ENCODE peak calls at places on chromosomes 13 and 19, in six cellular contexts. One of them, this sample, is unnamed.

GRCh38 chr13:30713133-30713532 is 22.2 kb upstream of the ALOX5AP start:
- DNase-seq in trophoblast cell: peak
- DNase-seq in neuronal stem cell: no peak
- DNase-seq in H9: no peak
- DNase-seq in H1: no peak
- DNase-seq in IMR-90: no peak
- DNase-seq in this sample: no peak

GRCh38 chr13:26985285-26985878 is 186.2 kb downstream of the USP12 start:
- DNase-seq in trophoblast cell: peak
- DNase-seq in H9: peak
- DNase-seq in IMR-90: peak
- DNase-seq in H1: peak
- DNase-seq in neuronal stem cell: peak
- DNase-seq in this sample: peak

GRCh38 chr13:111031531-111031961 is 83.6 kb upstream of the ARHGEF7 start:
- DNase-seq in H9: no peak
- DNase-seq in trophoblast cell: peak
- DNase-seq in IMR-90: peak
- DNase-seq in H1: peak
- DNase-seq in neuronal stem cell: no peak
- DNase-seq in this sample: no peak

GRCh38 chr19:2743099-2743498 is 3.3 kb upstream of the SLC39A3 start:
- DNase-seq in trophoblast cell: no peak
- DNase-seq in H9: no peak
- DNase-seq in neuronal stem cell: no peak
- DNase-seq in H1: no peak
- DNase-seq in IMR-90: no peak
- DNase-seq in this sample: no peak

GRCh38 chr19:5024282-5024681 is 55.4 kb downstream of the KDM4B start:
- DNase-seq in H1: no peak
- DNase-seq in trophoblast cell: peak
- DNase-seq in H9: no peak
- DNase-seq in neuronal stem cell: no peak
- DNase-seq in IMR-90: no peak
- DNase-seq in this sample: no peak

GRCh38 chr19:5131031-5131865 is 162.3 kb downstream of the KDM4B start:
- DNase-seq in H1: no peak
- DNase-seq in trophoblast cell: no peak
- DNase-seq in H9: no peak
- DNase-seq in IMR-90: no peak
- DNase-seq in neuronal stem cell: no peak
- DNase-seq in this sample: no peak

GRCh38 chr13:113110048-113110851 is 4.7 kb downstream of the F7 start:
- DNase-seq in H9: no peak
- DNase-seq in neuronal stem cell: no peak
- DNase-seq in IMR-90: no peak
- DNase-seq in trophoblast cell: no peak
- DNase-seq in H1: no peak
- DNase-seq in this sample: no peak

GRCh38 chr13:72293206-72293605 is 426.2 kb upstream of the DACH1 start:
- DNase-seq in H1: no peak
- DNase-seq in neuronal stem cell: no peak
- DNase-seq in IMR-90: no peak
- DNase-seq in H9: no peak
- DNase-seq in trophoblast cell: no peak
- DNase-seq in this sample: no peak

DNA sequence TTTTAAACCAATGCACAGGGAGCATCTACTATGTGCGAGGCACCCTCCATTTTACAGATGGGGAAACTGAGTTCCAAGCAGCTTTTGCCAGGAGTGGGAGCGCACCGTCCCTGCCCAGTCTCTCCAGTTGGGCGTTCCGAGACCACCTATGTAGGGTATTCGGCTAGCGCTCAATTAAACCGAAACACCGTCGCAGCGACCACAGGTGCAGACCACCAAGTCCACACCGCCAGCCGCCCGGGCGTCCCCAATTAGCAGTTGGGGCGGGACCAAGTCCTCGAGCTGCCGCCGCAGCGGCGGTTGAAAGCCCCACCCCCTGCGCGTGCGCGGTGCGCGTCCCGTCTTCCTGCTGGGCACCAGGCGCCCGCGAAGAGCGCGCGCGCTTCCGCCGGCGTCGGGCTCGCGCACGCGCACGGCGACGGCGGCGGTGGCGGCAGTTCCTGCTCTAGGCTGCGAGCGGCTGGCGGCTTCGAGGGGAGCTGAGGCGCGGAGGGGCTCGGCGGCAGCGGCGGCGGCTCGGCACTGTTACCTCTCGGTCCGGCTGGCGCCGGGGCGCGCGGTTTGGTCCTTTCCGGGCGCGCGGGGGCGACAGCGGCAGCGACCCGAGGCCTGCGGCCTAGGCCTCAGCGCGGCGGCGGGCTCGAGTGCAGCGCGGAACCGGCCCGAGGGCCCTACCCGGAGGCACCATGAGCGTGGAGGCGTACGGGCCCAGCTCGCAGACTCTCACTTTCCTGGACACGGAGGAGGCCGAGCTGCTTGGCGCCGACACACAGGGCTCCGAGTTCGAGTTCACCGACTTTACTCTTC is at the start of gene UPF1:
- DNase-seq in trophoblast cell: peak
- DNase-seq in H9: peak
- DNase-seq in neuronal stem cell: peak
- DNase-seq in IMR-90: peak
- DNase-seq in H1: peak
- DNase-seq in this sample: peak
- H3K23ac ChIP-seq in trophoblast cell: no peak
- H3K23ac ChIP-seq in H9: no peak
- H3K23ac ChIP-seq in neuronal stem cell: peak
- H3K23ac ChIP-seq in IMR-90: peak
- H3K23ac ChIP-seq in H1: no peak
- H3K23ac ChIP-seq in this sample: peak

DNA sequence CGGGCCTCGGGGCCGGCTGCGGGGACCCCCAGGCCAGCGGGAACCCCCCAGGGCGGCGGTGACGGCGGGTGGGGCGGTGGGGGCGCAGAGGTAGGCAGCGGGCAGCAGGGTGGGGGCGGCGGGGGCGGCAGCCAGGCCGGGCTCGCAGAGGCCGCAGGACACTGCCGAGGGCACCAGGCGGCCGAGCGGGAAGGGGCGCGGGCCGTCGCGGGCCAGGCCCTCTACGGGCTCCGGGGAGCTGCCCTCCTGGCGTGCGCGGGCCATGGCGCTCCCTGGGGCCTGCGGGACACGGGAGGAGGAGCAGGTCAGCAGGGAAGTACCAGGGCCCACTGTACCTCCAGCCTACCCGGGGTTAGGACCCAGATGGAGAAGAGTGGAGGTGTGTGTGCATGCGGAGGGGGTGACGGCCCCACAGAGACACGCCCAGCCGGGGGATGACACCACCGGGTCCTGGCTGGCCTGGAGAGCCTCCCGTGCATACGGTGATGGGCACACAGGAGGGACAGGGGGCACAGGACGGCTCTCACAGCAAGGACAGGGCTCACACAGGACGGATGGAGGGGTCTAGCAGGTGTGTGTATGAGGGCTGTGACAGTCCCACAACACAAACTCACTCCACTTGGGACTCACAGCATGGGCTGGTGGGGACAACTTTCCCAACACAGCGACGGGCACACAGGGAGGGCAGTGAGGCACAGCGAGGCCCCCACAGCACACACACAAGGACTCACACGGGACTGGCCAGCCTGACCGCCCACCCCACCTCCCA is 2.6 kb downstream of the BBC3 start:
- DNase-seq in H9: peak
- DNase-seq in IMR-90: peak
- DNase-seq in neuronal stem cell: no peak
- DNase-seq in trophoblast cell: peak
- DNase-seq in H1: peak
- DNase-seq in this sample: peak
- H3K23ac ChIP-seq in H9: no peak
- H3K23ac ChIP-seq in IMR-90: peak
- H3K23ac ChIP-seq in neuronal stem cell: peak
- H3K23ac ChIP-seq in trophoblast cell: no peak
- H3K23ac ChIP-seq in H1: no peak
- H3K23ac ChIP-seq in this sample: no peak

GRCh38 chr19:15418112-15418587 is 638 bp downstream of the AKAP8L start:
- DNase-seq in neuronal stem cell: no peak
- DNase-seq in H9: no peak
- DNase-seq in trophoblast cell: peak
- DNase-seq in H1: no peak
- DNase-seq in IMR-90: no peak
- DNase-seq in this sample: peak

GRCh38 chr19:15421136-15421535 is 2.3 kb upstream of the AKAP8L start:
- DNase-seq in neuronal stem cell: no peak
- DNase-seq in H1: no peak
- DNase-seq in trophoblast cell: no peak
- DNase-seq in H9: no peak
- DNase-seq in IMR-90: peak
- DNase-seq in this sample: no peak

GRCh38 chr19:15417699-15418098 is 1.1 kb downstream of the AKAP8L start:
- DNase-seq in H1: no peak
- DNase-seq in H9: no peak
- DNase-seq in IMR-90: no peak
- DNase-seq in trophoblast cell: no peak
- DNase-seq in neuronal stem cell: no peak
- DNase-seq in this sample: peak

GRCh38 chr19:15419413-15420025 is 731 bp upstream of the AKAP8L start:
- DNase-seq in H1: no peak
- DNase-seq in trophoblast cell: no peak
- DNase-seq in H9: no peak
- DNase-seq in neuronal stem cell: no peak
- DNase-seq in IMR-90: no peak
- DNase-seq in this sample: no peak

DNA sequence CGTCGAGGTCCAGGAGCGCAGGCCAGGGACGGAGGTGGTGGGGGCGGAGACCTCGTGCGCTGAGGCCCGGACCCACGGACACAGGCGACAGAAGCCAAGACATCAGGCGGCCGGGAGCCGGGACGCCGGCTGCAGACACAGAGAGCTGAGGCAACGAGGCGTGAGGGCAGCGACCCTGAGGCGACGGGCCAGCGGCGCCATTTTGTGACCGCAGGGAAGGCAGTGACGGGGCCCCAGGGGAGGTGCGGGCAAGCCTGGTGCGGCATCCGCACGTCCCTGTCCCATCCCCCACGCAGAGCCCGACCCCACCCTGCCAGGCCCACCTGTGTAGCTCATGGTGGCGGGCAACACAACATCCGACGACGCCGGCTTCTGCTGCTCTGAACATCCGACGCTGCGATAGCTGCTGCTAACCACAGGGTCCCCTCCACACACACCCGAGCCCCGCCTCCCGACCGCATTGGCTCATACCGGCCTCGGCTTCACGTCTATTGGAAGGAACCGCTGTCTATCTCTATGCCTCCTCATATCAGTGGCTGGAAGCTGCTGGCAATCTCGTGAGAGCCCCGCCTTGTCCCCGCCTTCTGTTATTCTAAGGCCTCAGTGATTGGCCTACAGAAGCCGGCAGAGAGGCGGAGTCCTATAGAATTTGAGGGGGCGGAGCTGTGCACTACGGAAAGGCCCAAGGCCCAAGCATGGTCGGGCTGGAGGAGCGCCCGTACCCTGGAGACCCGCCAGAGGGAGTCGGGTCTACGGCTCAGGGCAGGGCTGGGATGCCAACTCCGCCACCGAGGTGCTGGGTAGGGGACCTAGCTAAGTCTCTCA is at the start of gene AKAP8L:
- DNase-seq in trophoblast cell: peak
- DNase-seq in IMR-90: peak
- DNase-seq in H1: peak
- DNase-seq in neuronal stem cell: peak
- DNase-seq in H9: peak
- DNase-seq in this sample: peak
- H3K23ac ChIP-seq in trophoblast cell: no peak
- H3K23ac ChIP-seq in IMR-90: peak
- H3K23ac ChIP-seq in H1: no peak
- H3K23ac ChIP-seq in neuronal stem cell: peak
- H3K23ac ChIP-seq in H9: no peak
- H3K23ac ChIP-seq in this sample: peak

DNA sequence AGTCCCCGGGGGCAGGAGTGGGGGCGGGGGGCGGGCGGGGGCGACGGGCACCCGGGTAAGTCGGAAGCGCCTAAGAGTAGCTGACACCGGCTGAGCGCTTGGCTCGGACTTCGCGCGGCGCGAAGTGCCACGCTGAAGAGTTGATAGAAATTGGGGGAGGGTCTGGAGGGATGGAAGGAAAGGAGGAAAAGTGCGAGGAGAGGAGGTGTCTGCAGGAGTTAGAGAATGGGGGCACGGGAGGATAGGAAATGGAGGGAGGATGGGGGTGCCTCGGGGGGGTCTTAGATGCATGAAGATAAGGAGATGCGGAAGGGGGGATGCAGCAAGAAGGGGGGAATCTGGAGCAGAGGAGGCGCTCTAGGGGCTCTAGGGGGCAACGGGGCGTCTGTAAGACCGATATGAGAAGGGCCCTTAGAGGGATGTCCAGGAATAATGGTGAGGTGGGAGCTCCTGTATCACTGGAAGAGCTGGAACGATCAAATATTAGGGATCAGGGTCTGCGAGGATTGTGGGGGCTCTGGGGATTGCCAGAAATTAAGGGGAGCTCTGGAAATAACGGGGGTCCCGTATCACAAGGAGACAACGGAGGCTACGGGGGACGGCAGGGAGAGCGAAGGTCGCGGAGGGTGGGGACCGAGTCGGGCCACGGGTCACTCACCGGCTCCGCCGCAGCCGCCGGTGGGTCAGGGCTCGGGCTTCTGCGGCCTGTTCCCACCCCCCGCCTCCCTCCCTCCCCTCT is at the start of gene MYPOP:
- DNase-seq in H1: no peak
- DNase-seq in trophoblast cell: no peak
- DNase-seq in neuronal stem cell: no peak
- DNase-seq in H9: peak
- DNase-seq in IMR-90: no peak
- DNase-seq in this sample: peak
- H3K23ac ChIP-seq in H1: no peak
- H3K23ac ChIP-seq in trophoblast cell: no peak
- H3K23ac ChIP-seq in neuronal stem cell: peak
- H3K23ac ChIP-seq in H9: no peak
- H3K23ac ChIP-seq in IMR-90: peak
- H3K23ac ChIP-seq in this sample: no peak